ENCODE peak calls at places on chromosomes 7 and 10, in five cellular contexts. O is AG10803, R is uterus, W is heart right ventricle, D is lower lobe of right lung. M is an unnamed sample.

GRCh38 chr7:98339043-98339442 is 57.6 kb downstream of the BRI3 start:
- DNase-seq in W (no peak), R (no peak), D (no peak), O (no peak), M (no peak)

GRCh38 chr10:30510184-30510931 is 76.4 kb downstream of the MAP3K8 start:
- DNase-seq in O (peak; percentile 54), R (peak; percentile 54), D (no peak), W (no peak), M (no peak)

GRCh38 chr10:43128958-43129706 is 9.1 kb upstream of the CSGALNACT2 start:
- DNase-seq in D (no peak), W (no peak), O (peak; percentile 98), R (no peak), M (no peak)

GRCh38 chr10:114374141-114374791 is 30.0 kb downstream of the AFAP1L2 start:
- DNase-seq in O (no peak), D (no peak), R (peak; percentile 86), W (peak; percentile 38), M (peak; percentile 70)

GRCh38 chr7:50782376-50783208 is at the start of gene GRB10:
- DNase-seq in O (peak; percentile 10), W (peak; percentile 48), R (peak; percentile 43), D (peak; percentile 51), M (peak; percentile 52)

GRCh38 chr10:4170633-4171314 is 385.8 kb upstream of the KLF6 start:
- DNase-seq in O (no peak), R (no peak), D (no peak), W (no peak), M (no peak)

GRCh38 chr7:111018960-111019835 is 71.7 kb upstream of the LRRN3 start:
- DNase-seq in W (no peak), D (no peak), O (no peak), R (no peak), M (no peak)

GRCh38 chr7:154736389-154736788 is 266.5 kb downstream of the PAXIP1 start:
- DNase-seq in O (no peak), R (no peak), D (no peak), W (no peak), M (no peak)

GRCh38 chr7:111148134-111148533 is 57.2 kb downstream of the LRRN3 start:
- DNase-seq in O (no peak), R (no peak), D (no peak), W (no peak), M (no peak)

GRCh38 chr7:15041226-15041625 is 138.7 kb upstream of the DGKB start:
- DNase-seq in W (no peak), D (no peak), O (no peak), R (no peak), M (no peak)

GRCh38 chr7:18573410-18574234 is 78.1 kb downstream of the HDAC9 start:
- DNase-seq in W (peak; percentile 36), O (no peak), D (no peak), R (no peak), M (peak; percentile 16)

GRCh38 chr7:151901313-151901669 is 24.4 kb upstream of the PRKAG2 start:
- DNase-seq in R (no peak), D (no peak), W (no peak), O (no peak), M (no peak)

GRCh38 chr10:43190775-43191174 is 52.5 kb downstream of the CSGALNACT2 start:
- DNase-seq in W (no peak), R (no peak), D (no peak), O (peak; percentile 77), M (no peak)

GRCh38 chr7:27110163-27110976 is 7.9 kb upstream of the HOXA2 start:
- DNase-seq in D (peak; percentile 49), R (peak; percentile 70), O (peak; percentile 75), W (no peak), M (no peak)

GRCh38 chr10:110411047-110411410 is 86.7 kb upstream of the DUSP5 start:
- DNase-seq in R (peak; percentile 49), D (no peak), W (no peak), O (peak; percentile 71), M (peak; percentile 29)

GRCh38 chr10:21518629-21519321 is 6.7 kb downstream of the SKIDA1 start:
- DNase-seq in O (no peak), W (no peak), D (peak; percentile 38), R (no peak), M (no peak)

GRCh38 chr7:101620991-101621390 is 8.1 kb downstream of the MYL10 start:
- DNase-seq in R (no peak), W (no peak), O (no peak), D (no peak), M (no peak)

GRCh38 chr10:97333601-97334369 is 744 bp downstream of the FRAT2 start:
- DNase-seq in R (no peak), W (peak; percentile 52), O (peak; percentile 32), D (peak; percentile 86), M (peak; percentile 59)

GRCh38 chr10:29921071-29921446 is 138.3 kb downstream of the JCAD start:
- DNase-seq in W (no peak), O (no peak), R (no peak), D (no peak), M (no peak)

GRCh38 chr10:133310789-133311188 is 2.1 kb downstream of the ZNF511 start:
- DNase-seq in W (no peak), R (no peak), O (no peak), D (no peak), M (no peak)

GRCh38 chr10:7161484-7162283 is 249.2 kb downstream of the SFMBT2 start:
- DNase-seq in D (no peak), W (peak; percentile 25), O (peak; percentile 1), R (peak; percentile 34), M (peak; percentile 40)

GRCh38 chr10:103894454-103894853 is 23.5 kb downstream of the STN1 start:
- DNase-seq in O (peak; percentile 44), W (no peak), R (no peak), D (no peak), M (no peak)

GRCh38 chr7:157158400-157158799 is 19.7 kb downstream of the UBE3C start:
- DNase-seq in R (no peak), W (no peak), D (no peak), O (no peak), M (no peak)

GRCh38 chr10:34413920-34414319 is 401.2 kb downstream of the PARD3 start:
- DNase-seq in R (no peak), O (no peak), D (no peak), W (no peak), M (no peak)
- TF ChIP-seq CTCF in R (no peak), O (no peak), D (no peak), W (no peak), M (no peak)

GRCh38 chr7:117092801-117093200 is 139.5 kb downstream of the ST7 start:
- DNase-seq in R (no peak), O (peak; percentile 77), D (no peak), W (no peak), M (no peak)
- H3K4me3 ChIP-seq in R (no peak overlapping the region), O (no peak overlapping the region), D (no peak overlapping the region), W (no peak overlapping the region), M (no peak overlapping the region)

GRCh38 chr10:100888957-100889356 is 23.8 kb upstream of the SLF2 start:
- DNase-seq in W (no peak), D (no peak), O (no peak), R (no peak), M (no peak)
- TF ChIP-seq CTCF in W (no peak), D (no peak), O (no peak), R (no peak), M (peak; percentile 14)

GRCh38 chr7:7688310-7688709 is 30.1 kb downstream of the RPA3 start:
- DNase-seq in R (no peak), O (no peak), W (no peak), D (no peak), M (no peak)

GRCh38 chr7:7682856-7683255 is 35.6 kb downstream of the RPA3 start:
- DNase-seq in D (no peak), R (no peak), W (no peak), O (no peak), M (no peak)

GRCh38 chr7:7686806-7687205 is 31.6 kb downstream of the RPA3 start:
- DNase-seq in O (no peak), D (no peak), W (no peak), R (no peak), M (no peak)

GRCh38 chr7:7688956-7689355 is 29.5 kb downstream of the RPA3 start:
- DNase-seq in W (no peak), D (no peak), O (no peak), R (no peak), M (no peak)

GRCh38 chr7:7687800-7688199 is 30.6 kb downstream of the RPA3 start:
- DNase-seq in R (no peak), O (no peak), D (no peak), W (no peak), M (no peak)
- H3K4me3 ChIP-seq in R (no peak overlapping the region), O (no peak overlapping the region), D (peak overlapping the region; percentile 4), W (no peak overlapping the region), M (peak overlapping the region; percentile 52)

DNA sequence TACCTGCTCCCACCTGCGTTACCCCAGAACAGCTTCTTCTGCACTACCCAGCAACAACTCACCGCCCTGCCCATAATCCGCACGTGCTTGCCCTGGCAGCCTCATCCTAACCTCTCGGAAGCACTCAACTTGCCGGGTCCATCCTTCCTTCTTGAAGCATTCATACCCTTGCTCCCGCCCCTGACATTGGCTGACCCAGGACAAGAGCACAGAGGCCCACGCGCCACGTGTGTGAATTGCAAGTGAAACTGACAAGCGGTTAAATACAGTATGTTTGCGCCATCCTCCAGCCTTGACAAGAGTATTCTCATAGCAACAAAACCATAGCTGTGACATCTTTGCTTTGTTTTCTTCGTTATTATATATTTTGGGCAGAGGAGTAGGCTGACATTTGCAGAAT is 10.9 kb upstream of the OCM start:
- DNase-seq in W (no peak), R (no peak), D (no peak), O (no peak), M (no peak)
- TF ChIP-seq CTCF in W (no peak), R (no peak), D (no peak), O (no peak), M (no peak)

DNA sequence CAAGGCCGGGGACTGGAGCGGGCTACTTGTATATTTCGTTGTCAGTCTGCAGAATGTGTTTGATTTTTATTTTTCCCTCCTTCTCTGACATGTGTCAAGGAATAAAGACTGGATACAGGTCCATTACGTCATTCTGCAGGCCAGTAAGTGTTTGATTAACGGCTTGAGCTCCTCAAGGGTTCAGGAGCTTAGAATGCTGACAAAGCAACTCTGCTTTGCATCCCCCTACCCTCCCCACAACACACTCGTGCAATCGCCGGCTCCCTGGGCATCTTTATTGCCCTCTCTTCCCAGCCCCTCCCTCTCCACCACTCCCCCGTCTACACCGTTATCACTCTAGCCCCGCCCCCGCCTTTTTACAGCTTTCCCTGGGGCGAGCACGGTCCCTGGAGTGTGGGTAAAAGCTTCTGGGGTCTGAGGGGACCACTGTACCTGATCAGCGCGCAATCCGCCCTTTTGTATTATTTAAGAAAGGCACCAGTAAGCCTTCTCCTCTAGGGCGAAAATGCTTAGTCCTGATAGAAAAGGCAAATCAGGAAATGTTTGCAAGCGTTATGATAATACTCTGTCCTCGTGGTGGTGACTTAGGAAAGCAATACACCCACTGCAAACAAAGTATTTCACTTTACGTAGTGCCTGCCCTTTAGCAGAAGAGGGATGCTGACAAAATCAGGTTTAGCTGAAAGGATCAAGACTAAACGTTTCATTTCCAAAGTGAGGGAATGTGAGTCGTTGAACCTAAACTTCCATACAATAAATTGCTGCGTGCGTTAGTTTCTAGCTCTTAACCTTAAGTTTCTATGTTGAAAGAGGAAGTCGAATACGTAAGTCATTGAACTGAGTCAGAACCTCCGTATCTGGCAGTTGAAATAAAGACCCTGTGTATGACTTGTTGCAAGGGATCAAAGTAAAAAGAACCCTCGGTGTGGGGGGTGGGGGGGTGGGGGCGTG is 1.4 kb upstream of the CREB5 start:
- DNase-seq in O (no peak), D (peak; percentile 49), R (peak; percentile 54), W (peak; percentile 26), M (peak; percentile 49)
- H3K4me3 ChIP-seq in O (peak overlapping the region; percentile 51), D (peak overlapping the region; percentile 60), R (peak overlapping the region; percentile 50), W (peak overlapping the region; percentile 70), M (peak overlapping the region; percentile 88)

GRCh38 chr7:86598311-86598710 is 45.4 kb upstream of the GRM3 start:
- DNase-seq in W (no peak), D (no peak), R (no peak), O (no peak), M (no peak)
- TF ChIP-seq CTCF in W (no peak), D (no peak), R (no peak), O (no peak), M (peak; percentile 18)

M was measured in left ventricle myocardium inferior.